ENCODE peak calls at places on chromosomes 7 and 10, in six cellular contexts. P, F, S, E, Z and W are unnamed samples.

GRCh38 chr10:108852211-108852610 is 1071.1 kb downstream of the XPNPEP1 start:
- DNase-seq in P (no peak), F (no peak), S (no peak), E (peak), Z (no peak), W (no peak)

GRCh38 chr7:74289018-74289659 is at the start of gene CLIP2:
- DNase-seq in P (peak), F (peak), S (peak), E (peak), Z (peak), W (peak)

GRCh38 chr10:7587168-7587864 is 79.5 kb downstream of the ITIH5 start:
- DNase-seq in P (no peak), F (no peak), S (no peak), E (no peak), Z (no peak), W (no peak)

GRCh38 chr7:77699056-77699455 is 2.8 kb downstream of the RSBN1L start:
- DNase-seq in P (no peak), F (no peak), S (no peak), E (peak), Z (no peak), W (no peak)

GRCh38 chr7:67402280-67402679 is 405.6 kb downstream of the TYW1 start:
- DNase-seq in P (no peak), F (no peak), S (no peak), E (no peak), Z (no peak), W (no peak)

GRCh38 chr7:27129729-27130539 is 623 bp downstream of the HOXA4 start:
- DNase-seq in P (no peak), F (no peak), S (no peak), E (no peak), Z (no peak), W (no peak)

GRCh38 chr10:29600067-29600466 is 34.7 kb downstream of the SVIL start:
- DNase-seq in P (no peak), F (no peak), S (no peak), E (no peak), Z (no peak), W (no peak)

GRCh38 chr10:33416209-33416608 is 81.7 kb upstream of the NRP1 start:
- DNase-seq in P (no peak), F (no peak), S (no peak), E (no peak), Z (no peak), W (no peak)

GRCh38 chr10:116112232-116113231 is 160.5 kb downstream of the GFRA1 start:
- DNase-seq in P (no peak), F (no peak), S (no peak), E (no peak), Z (no peak), W (no peak)

GRCh38 chr7:150642926-150643325 is 10.7 kb upstream of the GIMAP6 start:
- DNase-seq in P (no peak), F (no peak), S (no peak), E (no peak), Z (no peak), W (no peak)

GRCh38 chr10:90641731-90642130 is 216.1 kb downstream of the HTR7 start:
- DNase-seq in P (no peak), F (no peak), S (no peak), E (no peak), Z (no peak), W (no peak)

GRCh38 chr10:117865945-117866344 is 180.8 kb downstream of the RAB11FIP2 start:
- DNase-seq in P (no peak), F (no peak), S (no peak), E (no peak), Z (no peak), W (no peak)

GRCh38 chr10:116465541-116465940 is 37.9 kb downstream of the PNLIPRP3 start:
- DNase-seq in P (no peak), F (no peak), S (no peak), E (no peak), Z (no peak), W (no peak)

GRCh38 chr7:55439627-55440026 is 74.5 kb downstream of the LANCL2 start:
- DNase-seq in P (no peak), F (no peak), S (no peak), E (peak), Z (no peak), W (no peak)

GRCh38 chr10:16656886-16657285 is 135.2 kb upstream of the C1QL3 start:
- DNase-seq in P (no peak), F (no peak), S (no peak), E (no peak), Z (no peak), W (no peak)

GRCh38 chr7:75033064-75033463 is 40.5 kb downstream of the RCC1L start:
- DNase-seq in P (no peak), F (peak), S (no peak), E (no peak), Z (no peak), W (no peak)

GRCh38 chr10:124745678-124746077 is 1.5 kb upstream of the FAM53B start:
- DNase-seq in P (peak), F (no peak), S (no peak), E (no peak), Z (no peak), W (no peak)

GRCh38 chr10:97828721-97829120 is 20.9 kb upstream of the GOLGA7B start:
- DNase-seq in P (no peak), F (no peak), S (no peak), E (no peak), Z (no peak), W (no peak)

GRCh38 chr7:15084368-15084767 is 181.8 kb upstream of the DGKB start:
- DNase-seq in P (no peak), F (no peak), S (no peak), E (no peak), Z (no peak), W (no peak)

GRCh38 chr7:88835147-88835728 is 39.7 kb upstream of the TEX47 start:
- DNase-seq in P (peak), F (no peak), S (no peak), E (peak), Z (no peak), W (no peak)

GRCh38 chr10:102422586-102423129 is 2.0 kb downstream of the FBXL15 start:
- DNase-seq in P (peak), F (peak), S (no peak), E (peak), Z (peak), W (peak)
- TF ChIP-seq CTCF in P (peak), F (peak), S (peak), E (peak), Z (peak), W (peak)

DNA sequence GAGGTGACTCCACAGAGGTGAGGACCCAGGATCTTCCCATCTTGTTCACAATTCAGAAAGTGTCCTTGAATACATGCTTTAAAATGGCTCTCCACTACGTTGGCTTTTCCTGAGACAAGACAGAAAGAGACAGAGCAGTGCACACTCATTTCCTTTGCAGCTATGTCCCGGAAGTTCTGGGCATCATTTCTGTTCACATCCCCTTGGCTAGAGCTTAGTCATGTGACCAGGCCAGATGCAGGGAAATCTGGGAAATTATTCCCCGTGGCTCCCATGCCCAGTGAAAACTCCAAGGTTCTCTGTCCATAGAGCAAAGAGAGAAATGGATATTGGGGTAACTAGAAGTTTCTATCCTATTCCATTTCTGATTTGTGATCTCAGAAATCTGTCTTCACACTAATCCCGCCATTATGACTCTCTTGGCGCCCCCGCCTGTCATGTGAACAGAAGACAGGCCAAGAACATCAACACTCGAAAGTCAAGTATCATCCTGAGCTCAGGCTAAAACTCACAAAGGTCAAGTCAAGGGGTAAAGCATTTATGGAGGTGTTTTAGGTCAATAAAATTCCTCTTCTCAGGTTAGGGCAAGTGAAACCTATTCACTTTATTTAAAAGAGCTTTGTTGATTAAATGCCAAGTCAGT is 251.4 kb upstream of the HABP2 start:
- DNase-seq in P (no peak), F (peak), S (no peak), E (no peak), Z (no peak), W (no peak)
- TF ChIP-seq CTCF in P (no peak), F (no peak), S (no peak), E (no peak), Z (no peak), W (no peak)

GRCh38 chr10:53918755-53919154 is 882.3 kb downstream of the PCDH15 start:
- DNase-seq in P (no peak), F (no peak), S (no peak), E (no peak), Z (no peak), W (no peak)
- TF ChIP-seq CTCF in P (no peak), F (no peak), S (no peak), E (no peak), Z (no peak), W (no peak)

GRCh38 chr7:13117103-13117502 is 429.7 kb downstream of the ARL4A start:
- DNase-seq in P (no peak), F (no peak), S (no peak), E (no peak), Z (no peak), W (no peak)
- TF ChIP-seq CTCF in P (peak), F (no peak), S (no peak), E (no peak), Z (no peak), W (peak)

GRCh38 chr7:139127648-139128047 is 18.1 kb upstream of the ZC3HAV1 start:
- DNase-seq in P (no peak), F (no peak), S (no peak), E (no peak), Z (no peak), W (no peak)
- TF ChIP-seq CTCF in P (no peak), F (no peak), S (no peak), E (peak), Z (peak), W (no peak)

GRCh38 chr10:100911472-100911871 is 1.3 kb upstream of the SLF2 start:
- DNase-seq in P (no peak), F (no peak), S (no peak), E (no peak), Z (no peak), W (no peak)

GRCh38 chr10:100907773-100908172 is 5.0 kb upstream of the SLF2 start:
- DNase-seq in P (no peak), F (no peak), S (no peak), E (no peak), Z (no peak), W (no peak)

GRCh38 chr10:100912013-100912608 is 652 bp upstream of the SLF2 start:
- DNase-seq in P (no peak), F (no peak), S (no peak), E (no peak), Z (no peak), W (no peak)

GRCh38 chr10:100908378-100908777 is 4.4 kb upstream of the SLF2 start:
- DNase-seq in P (no peak), F (no peak), S (no peak), E (no peak), Z (no peak), W (no peak)

GRCh38 chr10:100909506-100910260 is 3.1 kb upstream of the SLF2 start:
- DNase-seq in P (no peak), F (no peak), S (peak), E (peak), Z (no peak), W (no peak)
- TF ChIP-seq CTCF in P (no peak), F (no peak), S (no peak), E (no peak), Z (no peak), W (no peak)

GRCh38 chr10:132792796-132793195 is 6.8 kb upstream of the NKX6-2 start:
- DNase-seq in P (no peak), F (no peak), S (no peak), E (no peak), Z (no peak), W (no peak)
- TF ChIP-seq CTCF in P (no peak), F (no peak), S (no peak), E (no peak), Z (no peak), W (no peak)

DNA sequence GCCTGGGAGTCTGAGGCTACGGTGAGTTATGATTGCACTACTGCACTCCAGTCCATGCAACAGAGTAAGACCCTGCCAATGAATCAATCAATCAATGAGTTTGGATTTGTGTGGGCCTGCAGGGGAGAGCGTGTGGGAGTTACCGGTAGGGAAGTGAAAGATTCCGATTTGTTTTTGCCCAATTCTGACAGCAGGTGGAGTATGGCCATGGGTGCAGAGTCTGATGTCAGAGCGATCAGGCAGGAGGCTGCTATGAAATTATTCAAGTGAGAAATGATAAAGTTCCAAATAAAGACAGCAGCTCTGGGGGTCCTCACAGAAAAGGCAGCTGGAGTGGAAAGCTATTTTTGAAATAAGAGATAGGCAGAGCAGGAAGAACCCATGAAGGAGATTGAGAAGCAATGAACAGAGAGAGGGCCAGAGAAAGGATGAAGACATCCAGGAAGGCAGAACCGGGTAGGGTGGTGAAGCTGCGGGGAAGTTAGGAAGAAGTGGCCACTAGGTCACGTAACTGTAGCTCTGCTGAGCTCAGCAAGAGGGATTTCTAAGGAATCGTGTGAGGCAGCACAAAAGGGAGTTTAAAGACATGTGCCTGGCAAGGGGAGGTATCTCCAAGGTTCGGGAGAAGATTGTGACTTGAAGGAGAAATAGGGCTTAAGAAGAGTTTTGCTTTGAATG is 93.7 kb upstream of the NMT2 start:
- DNase-seq in P (no peak), F (no peak), S (no peak), E (no peak), Z (no peak), W (no peak)
- TF ChIP-seq CTCF in P (no peak), F (no peak), S (peak), E (peak), Z (peak), W (peak)